ENCODE peak calls at places on chromosomes 1 and 21, in ten cellular contexts. Y is GM06990, R is MM.1S, M is SK-N-SH, J is psoas muscle, T is IMR-90, L is lower lobe of right lung, Q is adipocyte, V is brain microvascular endothelial cell, H is neural progenitor cell. F is an unnamed sample.

GRCh38 chr1:56566994-56567393 is 12.4 kb downstream of the PLPP3 start:
- DNase-seq in Y (no peak), R (no peak), M (no peak), J (no peak), T (no peak), L (no peak), Q (no peak), V (no peak), H (peak; percentile 78), F (no peak)

GRCh38 chr1:41388517-41388916 is 27.3 kb downstream of the FOXO6 start:
- DNase-seq in Y (no peak), R (no peak), M (no peak), J (no peak), T (no peak), L (no peak), Q (no peak), V (no peak), H (no peak), F (no peak)

GRCh38 chr1:227372662-227373061 is 54.4 kb upstream of the CDC42BPA start:
- DNase-seq in Y (no peak), R (no peak), M (no peak), J (no peak), T (peak; percentile 72), L (no peak), Q (peak; percentile 66), V (peak; percentile 57), H (no peak), F (peak; percentile 64)

GRCh38 chr21:31410763-31411278 is 66.8 kb upstream of the TIAM1 start:
- DNase-seq in Y (no peak), R (peak; percentile 83), M (no peak), J (no peak), T (no peak), L (no peak), Q (no peak), V (no peak), H (no peak), F (no peak)

GRCh38 chr1:7267493-7267892 is 482.2 kb downstream of the CAMTA1 start:
- DNase-seq in Y (no peak), R (no peak), M (no peak), J (no peak), T (peak; percentile 95), L (no peak), Q (no peak), V (peak; percentile 48), H (no peak), F (no peak)

GRCh38 chr1:24216254-24216653 is 29.2 kb upstream of the IFNLR1 start:
- DNase-seq in Y (no peak), R (no peak), M (peak; percentile 59), J (no peak), T (no peak), L (peak; percentile 59), Q (peak; percentile 9), V (no peak), H (no peak), F (no peak)

GRCh38 chr1:74468982-74469603 is 43.3 kb downstream of the LRRC53 start:
- DNase-seq in Y (no peak), R (peak; percentile 40), M (peak; percentile 66), J (no peak), T (peak; percentile 56), L (no peak), Q (peak; percentile 79), V (no peak), H (peak; percentile 63), F (peak; percentile 81)

GRCh38 chr21:46307625-46308024 is 16.0 kb downstream of the C21orf58 start:
- DNase-seq in Y (no peak), R (no peak), M (no peak), J (no peak), T (peak; percentile 73), L (no peak), Q (no peak), V (peak; percentile 48), H (no peak), F (peak; percentile 55)

GRCh38 chr1:28577052-28577678 is 14.9 kb upstream of the RAB42 start:
- DNase-seq in Y (no peak), R (peak; percentile 21), M (no peak), J (no peak), T (no peak), L (no peak), Q (no peak), V (no peak), H (no peak), F (peak; percentile 26)

GRCh38 chr21:28439852-28440251 is 552.8 kb downstream of the LTN1 start:
- DNase-seq in Y (no peak), R (no peak), M (no peak), J (no peak), T (peak; percentile 73), L (no peak), Q (peak; percentile 85), V (no peak), H (no peak), F (no peak)

GRCh38 chr1:208235983-208236761 is 8.0 kb downstream of the PLXNA2 start:
- DNase-seq in Y (no peak), R (no peak), M (no peak), J (peak; percentile 79), T (peak; percentile 71), L (no peak), Q (peak; percentile 81), V (peak; percentile 59), H (no peak), F (no peak)

GRCh38 chr1:210272666-210273065 is 40.1 kb downstream of the SERTAD4 start:
- DNase-seq in Y (no peak), R (no peak), M (peak; percentile 68), J (no peak), T (no peak), L (no peak), Q (peak; percentile 74), V (no peak), H (peak; percentile 42), F (no peak)

GRCh38 chr1:174680101-174680500 is 232.3 kb downstream of the GPR52 start:
- DNase-seq in Y (no peak), R (no peak), M (no peak), J (no peak), T (no peak), L (no peak), Q (no peak), V (no peak), H (no peak), F (no peak)

GRCh38 chr1:27144920-27145661 is 9.8 kb downstream of the SLC9A1 start:
- DNase-seq in Y (no peak), R (no peak), M (no peak), J (peak; percentile 62), T (peak; percentile 87), L (no peak), Q (peak; percentile 72), V (peak; percentile 60), H (no peak), F (peak; percentile 95)

GRCh38 chr1:195202271-195202670 is 1406.0 kb downstream of the KCNT2 start:
- DNase-seq in Y (no peak), R (no peak), M (no peak), J (no peak), T (peak; percentile 46), L (no peak), Q (no peak), V (no peak), H (no peak), F (no peak)

GRCh38 chr1:67532452-67533216 is 102.4 kb upstream of the SERBP1 start:
- DNase-seq in Y (peak; percentile 6), R (peak; percentile 68), M (peak; percentile 70), J (no peak), T (peak; percentile 91), L (no peak), Q (peak; percentile 87), V (peak; percentile 77), H (peak; percentile 80), F (peak; percentile 85)

GRCh38 chr1:32336963-32337675 is 1.1 kb upstream of the MARCKSL1 start:
- DNase-seq in Y (peak; percentile 68), R (peak; percentile 87), M (no peak), J (peak; percentile 71), T (peak; percentile 47), L (peak; percentile 84), Q (no peak), V (no peak), H (no peak), F (peak; percentile 82)

GRCh38 chr1:175390081-175390481 is 197.5 kb upstream of the KIAA0040 start:
- DNase-seq in Y (peak; percentile 43), R (peak; percentile 75), M (no peak), J (no peak), T (no peak), L (no peak), Q (no peak), V (no peak), H (no peak), F (no peak)

DNA sequence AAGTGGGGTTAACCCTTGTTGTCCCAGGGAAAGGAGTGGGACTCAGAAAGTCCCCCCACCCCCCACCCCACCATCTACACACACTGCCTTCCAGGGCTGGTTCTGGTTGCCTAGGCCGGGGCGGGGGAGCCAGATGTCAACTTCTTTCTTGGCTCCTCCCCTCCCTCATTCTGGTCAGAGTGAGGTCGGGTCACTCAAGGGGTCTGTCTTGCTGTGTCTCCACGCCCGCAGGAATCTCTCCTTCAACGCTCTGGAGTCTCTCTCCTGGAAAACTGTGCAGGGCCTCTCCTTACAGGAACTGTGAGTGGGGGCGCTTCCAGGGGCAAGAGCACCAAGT is 6.0 kb downstream of the NTRK1 start:
- DNase-seq in Y (no peak), R (no peak), M (no peak), J (no peak), T (no peak), L (no peak), Q (no peak), V (no peak), H (no peak), F (no peak)
- H3K4me3 ChIP-seq in Y (no peak overlapping the region), R (no peak overlapping the region), M (no peak overlapping the region), J (no peak overlapping the region), T (no peak overlapping the region), L (no peak overlapping the region), Q (no peak overlapping the region), V (no peak overlapping the region), H (no peak overlapping the region), F (no peak overlapping the region)

GRCh38 chr1:182863940-182864339 is 24.8 kb downstream of the DHX9 start:
- DNase-seq in Y (no peak), R (no peak), M (no peak), J (no peak), T (no peak), L (no peak), Q (no peak), V (no peak), H (no peak), F (no peak)
- H3K36me3 ChIP-seq in Y (peaks cover 13% of the 10 kb centered on the region), R (peaks cover 57% of the 10 kb centered on the region), M (peaks cover 99% of the 10 kb centered on the region), J (peaks cover 5% of the 10 kb centered on the region), T (peaks cover 46% of the 10 kb centered on the region), L (peaks cover 100% of the 10 kb centered on the region), Q (peaks cover 100% of the 10 kb centered on the region), V (peaks cover 80% of the 10 kb centered on the region), H (peaks cover 96% of the 10 kb centered on the region), F (peaks cover 94% of the 10 kb centered on the region)

GRCh38 chr1:111738133-111738435 is 1.1 kb downstream of the INKA2 start:
- DNase-seq in Y (no peak), R (no peak), M (no peak), J (no peak), T (no peak), L (no peak), Q (no peak), V (no peak), H (no peak), F (no peak)
- H3K4me3 ChIP-seq in Y (peak overlapping the region; percentile 74), R (peak overlapping the region; percentile 66), M (peak overlapping the region; percentile 66), J (peak overlapping the region; percentile 92), T (peak overlapping the region; percentile 65), L (peak overlapping the region; percentile 77), Q (peak overlapping the region; percentile 86), V (peak overlapping the region; percentile 64), H (peak overlapping the region; percentile 57), F (peak overlapping the region; percentile 81)

GRCh38 chr21:25756190-25756932 is 21.6 kb downstream of the GABPA start:
- DNase-seq in Y (no peak), R (no peak), M (no peak), J (no peak), T (no peak), L (no peak), Q (no peak), V (no peak), H (no peak), F (no peak)
- H3K36me3 ChIP-seq in Y (peaks cover 2% of the 10 kb centered on the region), R (peaks cover 4% of the 10 kb centered on the region), M (peaks cover 56% of the 10 kb centered on the region), J (no peaks in the 10 kb centered on the region), T (peaks cover 10% of the 10 kb centered on the region), L (peaks cover 68% of the 10 kb centered on the region), Q (peaks cover 47% of the 10 kb centered on the region), V (peaks cover 7% of the 10 kb centered on the region), H (peaks cover 6% of the 10 kb centered on the region), F (peaks cover 24% of the 10 kb centered on the region)

F was measured in osteoblast.